ENCODE peak calls at places on chromosomes 12 and 14, in eight cellular contexts. Y, J, H, G, E, Z, L and T are unnamed samples.

GRCh38 chr12:104651812-104652211 is 195.1 kb downstream of the CHST11 start:
- DNase-seq in Y (no peak), J (no peak), H (no peak), G (no peak), E (no peak), Z (no peak), L (no peak), T (no peak)

GRCh38 chr12:48125985-48126384 is 6.8 kb downstream of the PFKM start:
- DNase-seq in Y (no peak), J (peak; percentile 85), H (no peak), G (no peak), E (no peak), Z (peak; percentile 68), L (no peak), T (no peak)

GRCh38 chr12:44509471-44509870 is 366.6 kb downstream of the NELL2 start:
- DNase-seq in Y (no peak), J (no peak), H (no peak), G (no peak), E (no peak), Z (no peak), L (no peak), T (no peak)

GRCh38 chr12:89781961-89782360 is 73.3 kb upstream of the ATP2B1 start:
- DNase-seq in Y (no peak), J (no peak), H (no peak), G (no peak), E (no peak), Z (no peak), L (no peak), T (no peak)

GRCh38 chr14:90645842-90646443 is 170.3 kb downstream of the TTC7B start:
- DNase-seq in Y (no peak), J (peak; percentile 55), H (no peak), G (no peak), E (no peak), Z (no peak), L (peak; percentile 46), T (no peak)

GRCh38 chr12:21248679-21249078 is 86.0 kb downstream of the SLCO1A2 start:
- DNase-seq in Y (no peak), J (peak; percentile 29), H (no peak), G (no peak), E (no peak), Z (no peak), L (peak; percentile 11), T (no peak)

GRCh38 chr12:91926810-91927209 is 218.8 kb downstream of the BTG1 start:
- DNase-seq in Y (no peak), J (no peak), H (no peak), G (no peak), E (no peak), Z (no peak), L (peak; percentile 84), T (no peak)

GRCh38 chr12:80648866-80649265 is 58.6 kb upstream of the MYF6 start:
- DNase-seq in Y (no peak), J (no peak), H (no peak), G (no peak), E (no peak), Z (no peak), L (no peak), T (no peak)

GRCh38 chr12:58420496-58420895 is 479.1 kb downstream of the ATP23 start:
- DNase-seq in Y (no peak), J (no peak), H (no peak), G (no peak), E (no peak), Z (no peak), L (no peak), T (no peak)

GRCh38 chr12:103833095-103833777 is 7.8 kb downstream of the NT5DC3 start:
- DNase-seq in Y (no peak), J (no peak), H (no peak), G (no peak), E (no peak), Z (no peak), L (no peak), T (no peak)

GRCh38 chr12:123950476-123951169 is 22.0 kb downstream of the CCDC92 start:
- DNase-seq in Y (no peak), J (no peak), H (peak; percentile 43), G (no peak), E (no peak), Z (no peak), L (no peak), T (no peak)

GRCh38 chr14:73452341-73453191 is 5.8 kb downstream of the NUMB start:
- DNase-seq in Y (no peak), J (no peak), H (no peak), G (no peak), E (no peak), Z (no peak), L (peak; percentile 31), T (no peak)

GRCh38 chr12:57744194-57744776 is 554 bp upstream of the TSPAN31 start:
- DNase-seq in Y (peak; percentile 75), J (no peak), H (peak; percentile 93), G (peak; percentile 75), E (peak; percentile 83), Z (peak; percentile 72), L (peak; percentile 94), T (peak; percentile 76)

GRCh38 chr12:119153477-119154434 is 25.0 kb upstream of the HSPB8 start:
- DNase-seq in Y (peak; percentile 63), J (peak; percentile 78), H (no peak), G (no peak), E (no peak), Z (peak; percentile 49), L (peak; percentile 47), T (no peak)

GRCh38 chr12:106417926-106418910 is 60.7 kb downstream of the POLR3B start:
- DNase-seq in Y (no peak), J (no peak), H (no peak), G (no peak), E (no peak), Z (no peak), L (no peak), T (no peak)

GRCh38 chr14:100523536-100524025 is 63.6 kb downstream of the BEGAIN start:
- DNase-seq in Y (no peak), J (no peak), H (no peak), G (no peak), E (no peak), Z (peak; percentile 4), L (no peak), T (peak; percentile 3)

GRCh38 chr14:104598039-104598438 is 6.5 kb downstream of the TMEM179 start:
- DNase-seq in Y (no peak), J (no peak), H (no peak), G (no peak), E (no peak), Z (peak; percentile 4), L (no peak), T (peak; percentile 5)

DNA sequence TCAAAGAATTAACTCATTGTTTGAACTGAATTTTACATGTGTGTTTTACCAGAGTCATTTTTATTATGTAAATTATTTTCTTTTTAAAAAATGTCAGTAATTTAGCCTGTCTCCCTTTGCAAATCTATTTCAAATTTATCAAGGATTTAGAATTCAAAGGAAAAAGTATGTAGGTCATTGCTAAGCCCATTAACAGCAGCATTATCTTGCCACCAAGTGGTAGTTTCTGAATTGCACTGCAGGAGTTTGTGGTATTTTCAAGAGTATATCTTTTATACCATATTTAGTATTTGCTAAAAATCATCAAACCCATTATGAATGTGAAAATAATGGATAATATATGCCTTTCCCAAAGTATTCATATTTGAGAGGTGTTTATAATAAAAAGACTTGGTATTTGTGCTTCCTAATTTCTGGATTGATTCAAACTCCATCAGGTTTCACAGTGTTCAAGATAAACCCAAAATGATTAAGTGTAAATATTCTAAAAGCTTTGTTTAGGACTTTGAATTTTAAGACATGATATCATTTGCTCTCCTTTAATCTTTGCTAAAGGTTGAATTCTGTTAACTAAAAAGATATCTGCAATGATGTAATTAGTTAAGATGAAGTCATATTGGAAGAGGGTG is 711.4 kb downstream of the FSCB start:
- DNase-seq in Y (no peak), J (peak; percentile 9), H (no peak), G (no peak), E (no peak), Z (no peak), L (peak; percentile 25), T (no peak)
- TF ChIP-seq CTCF in Y (no peak), J (peak; percentile 15), H (no peak), G (peak; percentile 64), E (no peak), Z (no peak), L (no peak), T (no peak)

DNA sequence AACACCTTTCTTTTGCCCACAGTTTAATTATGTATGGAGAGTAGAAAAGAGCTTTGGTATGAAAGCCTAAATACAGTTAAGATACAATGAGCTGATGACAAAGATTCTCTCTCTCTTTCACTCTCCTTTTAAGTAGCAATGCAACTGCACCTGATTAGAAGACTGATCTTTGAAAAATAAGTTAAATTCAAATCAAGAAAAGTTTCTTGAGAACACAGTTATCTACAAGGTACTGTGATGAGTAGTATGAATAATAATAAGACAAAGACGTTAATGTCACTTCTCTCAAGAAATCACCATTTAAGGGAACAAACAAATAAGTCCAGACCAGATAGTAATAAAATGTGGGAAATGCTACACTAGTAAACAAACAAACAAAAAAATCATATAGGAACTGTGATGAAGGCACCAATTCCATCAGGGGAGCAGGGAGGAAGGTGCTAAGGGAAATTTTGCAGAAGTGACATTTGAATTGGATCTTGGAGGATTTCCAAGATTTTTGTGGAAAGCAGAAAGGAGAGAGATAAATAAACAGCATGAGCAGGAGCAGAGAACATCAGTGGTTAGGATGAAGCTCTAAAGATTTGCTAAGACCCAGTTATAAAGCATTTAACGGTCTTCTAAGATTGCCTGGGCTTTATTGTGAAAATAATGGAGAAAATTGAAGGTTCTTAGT is 65.2 kb upstream of the STK38L start:
- DNase-seq in Y (no peak), J (no peak), H (no peak), G (no peak), E (no peak), Z (no peak), L (no peak), T (no peak)
- H3K27ac ChIP-seq in Y (peak overlapping the region; percentile 77), J (no peak overlapping the region), H (peak overlapping the region; percentile 75), G (no peak overlapping the region), E (no peak overlapping the region), Z (peak overlapping the region; percentile 78), L (peak overlapping the region; percentile 81), T (no peak overlapping the region)

DNA sequence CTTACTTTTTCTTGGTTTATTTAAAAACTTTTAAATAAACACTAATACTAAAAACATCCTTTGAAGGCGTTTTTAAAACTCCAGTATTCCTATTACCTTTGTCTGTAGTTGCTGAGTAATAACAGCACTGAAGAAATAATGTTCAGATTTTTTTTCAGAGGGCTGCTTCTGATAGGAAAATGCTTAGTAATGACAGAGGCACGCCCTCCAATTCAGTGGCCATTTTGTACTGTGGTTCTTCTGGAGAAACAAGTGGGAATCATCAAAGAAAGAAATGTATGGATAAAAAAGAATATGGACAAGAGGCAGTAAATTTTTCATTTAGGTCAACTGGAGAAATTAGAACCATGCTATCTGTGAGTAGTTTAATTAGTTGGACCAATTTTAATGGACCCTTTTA is 13.6 kb downstream of the VEZT start:
- DNase-seq in Y (no peak), J (no peak), H (no peak), G (no peak), E (no peak), Z (no peak), L (peak; percentile 83), T (no peak)
- TF ChIP-seq CTCF in Y (no peak), J (no peak), H (no peak), G (no peak), E (no peak), Z (no peak), L (no peak), T (no peak)

DNA sequence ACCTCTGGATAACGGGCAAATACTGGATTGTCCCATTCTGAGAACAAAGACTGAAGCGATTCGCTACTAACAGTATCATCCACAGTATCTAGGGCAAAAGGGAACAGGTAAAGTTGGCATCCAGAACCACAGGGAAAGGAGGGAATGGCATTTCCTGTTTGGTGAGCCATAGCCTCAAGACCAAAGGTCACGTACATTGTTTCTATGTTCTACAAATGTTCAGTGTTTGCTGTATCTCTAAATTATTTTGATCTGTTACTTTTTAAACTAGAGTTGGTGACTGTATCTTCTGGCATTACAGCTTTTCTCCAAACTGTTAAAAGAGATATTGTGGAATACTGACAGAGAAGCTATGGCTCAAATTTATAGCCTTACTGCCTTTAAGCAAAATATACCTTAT is 9.7 kb downstream of the MLH3 start:
- DNase-seq in Y (no peak), J (no peak), H (no peak), G (no peak), E (no peak), Z (no peak), L (peak; percentile 54), T (no peak)
- H3K27ac ChIP-seq in Y (no peak overlapping the region), J (no peak overlapping the region), H (no peak overlapping the region), G (peak overlapping the region; percentile 60), E (no peak overlapping the region), Z (no peak overlapping the region), L (peak overlapping the region; percentile 85), T (no peak overlapping the region)